ENCODE peak calls at places on chromosomes 6 and 20, in six cellular contexts. One of them, this sample, is unnamed. For H3K36me3, the result is how much of the 10 kb centered on the place peaks cover.

GRCh38 chr6:54980511-54981275 is 134.1 kb downstream of the FAM83B start:
- DNase-seq in adrenal gland: no peak
- DNase-seq in thoracic aorta: no peak
- DNase-seq in Caco-2: no peak
- DNase-seq in tibial nerve: no peak
- DNase-seq in IMR-90: peak
- DNase-seq in this sample: no peak

GRCh38 chr6:112906737-112907136 is 559.6 kb downstream of the RFPL4B start:
- DNase-seq in IMR-90: peak
- DNase-seq in Caco-2: no peak
- DNase-seq in adrenal gland: peak
- DNase-seq in thoracic aorta: no peak
- DNase-seq in tibial nerve: peak
- DNase-seq in this sample: no peak

GRCh38 chr6:5091646-5092045 is 6.5 kb downstream of the PPP1R3G start:
- DNase-seq in thoracic aorta: no peak
- DNase-seq in IMR-90: no peak
- DNase-seq in adrenal gland: no peak
- DNase-seq in tibial nerve: no peak
- DNase-seq in Caco-2: no peak
- DNase-seq in this sample: no peak

GRCh38 chr20:3084283-3084985 is at the start of gene AVP:
- DNase-seq in thoracic aorta: no peak
- DNase-seq in IMR-90: no peak
- DNase-seq in adrenal gland: no peak
- DNase-seq in tibial nerve: no peak
- DNase-seq in Caco-2: no peak
- DNase-seq in this sample: no peak

GRCh38 chr6:122609881-122610689 is at the start of gene PKIB:
- DNase-seq in Caco-2: peak
- DNase-seq in IMR-90: peak
- DNase-seq in adrenal gland: peak
- DNase-seq in thoracic aorta: no peak
- DNase-seq in tibial nerve: peak
- DNase-seq in this sample: no peak

GRCh38 chr20:9180480-9181257 is 111.8 kb downstream of the PLCB4 start:
- DNase-seq in adrenal gland: no peak
- DNase-seq in tibial nerve: no peak
- DNase-seq in IMR-90: no peak
- DNase-seq in Caco-2: no peak
- DNase-seq in thoracic aorta: no peak
- DNase-seq in this sample: peak

GRCh38 chr6:137805622-137806021 is 61.4 kb upstream of the TNFAIP3 start:
- DNase-seq in thoracic aorta: no peak
- DNase-seq in Caco-2: no peak
- DNase-seq in tibial nerve: peak
- DNase-seq in IMR-90: no peak
- DNase-seq in adrenal gland: peak
- DNase-seq in this sample: no peak

GRCh38 chr6:170209354-170210025 is 81.4 kb downstream of the DLL1 start:
- DNase-seq in adrenal gland: no peak
- DNase-seq in thoracic aorta: no peak
- DNase-seq in IMR-90: no peak
- DNase-seq in Caco-2: no peak
- DNase-seq in tibial nerve: no peak
- DNase-seq in this sample: no peak

GRCh38 chr6:170404036-170404435 is 97.5 kb downstream of the FAM120B start:
- DNase-seq in adrenal gland: no peak
- DNase-seq in tibial nerve: no peak
- DNase-seq in thoracic aorta: no peak
- DNase-seq in IMR-90: no peak
- DNase-seq in Caco-2: no peak
- DNase-seq in this sample: no peak

GRCh38 chr6:154622618-154623336 is 110.4 kb upstream of the SCAF8 start:
- DNase-seq in thoracic aorta: no peak
- DNase-seq in Caco-2: no peak
- DNase-seq in IMR-90: no peak
- DNase-seq in adrenal gland: no peak
- DNase-seq in tibial nerve: no peak
- DNase-seq in this sample: no peak

GRCh38 chr6:2450546-2450945 is 205.1 kb upstream of the GMDS start:
- DNase-seq in tibial nerve: peak
- DNase-seq in adrenal gland: peak
- DNase-seq in thoracic aorta: peak
- DNase-seq in Caco-2: no peak
- DNase-seq in IMR-90: no peak
- DNase-seq in this sample: no peak

GRCh38 chr6:144476286-144476685 is 191.2 kb downstream of the UTRN start:
- DNase-seq in tibial nerve: no peak
- DNase-seq in adrenal gland: no peak
- DNase-seq in thoracic aorta: no peak
- DNase-seq in Caco-2: no peak
- DNase-seq in IMR-90: no peak
- DNase-seq in this sample: no peak
- H3K36me3 ChIP-seq in tibial nerve: half or more
- H3K36me3 ChIP-seq in adrenal gland: under half
- H3K36me3 ChIP-seq in thoracic aorta: under half
- H3K36me3 ChIP-seq in Caco-2: under half
- H3K36me3 ChIP-seq in IMR-90: under half
- H3K36me3 ChIP-seq in this sample: under half

DNA sequence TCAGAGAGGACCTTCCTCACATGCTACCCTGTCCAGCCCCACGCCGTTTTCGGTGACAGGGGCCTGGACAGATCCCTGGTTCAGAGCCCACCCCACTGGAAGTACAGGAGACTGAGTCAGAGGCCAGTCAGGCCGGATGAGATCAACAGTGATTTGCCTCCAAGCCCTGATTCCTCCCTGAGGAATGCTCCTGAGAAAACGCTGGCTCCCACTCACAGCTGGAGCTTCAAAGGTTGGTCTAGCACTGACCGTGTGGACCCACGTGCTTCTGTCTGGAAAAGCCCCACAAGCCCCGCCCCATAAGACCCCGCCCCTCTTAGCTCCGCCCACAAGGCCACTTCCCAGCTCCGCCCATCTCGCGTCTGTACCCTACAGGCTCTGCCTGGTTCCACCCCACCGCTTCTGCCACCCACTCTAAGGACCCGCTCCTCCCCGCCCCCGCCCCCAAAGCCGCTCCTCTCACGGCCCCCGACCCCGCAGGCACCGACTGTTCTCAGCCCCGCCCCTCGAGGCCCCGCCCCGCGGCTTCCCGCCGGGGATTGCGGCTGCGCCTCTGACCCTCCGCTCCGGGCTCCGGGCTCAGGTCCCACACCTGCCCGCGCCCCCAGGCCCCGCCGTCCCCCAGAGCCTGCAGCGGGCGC is 64.9 kb upstream of the BHLHE23 start:
- DNase-seq in IMR-90: peak
- DNase-seq in tibial nerve: no peak
- DNase-seq in thoracic aorta: no peak
- DNase-seq in adrenal gland: no peak
- DNase-seq in Caco-2: peak
- DNase-seq in this sample: peak
- H3K4me3 ChIP-seq in IMR-90: no peak
- H3K4me3 ChIP-seq in tibial nerve: no peak
- H3K4me3 ChIP-seq in thoracic aorta: no peak
- H3K4me3 ChIP-seq in adrenal gland: no peak
- H3K4me3 ChIP-seq in Caco-2: no peak
- H3K4me3 ChIP-seq in this sample: no peak

GRCh38 chr20:62289898-62290297 is 12.9 kb upstream of the ADRM1 start:
- DNase-seq in thoracic aorta: no peak
- DNase-seq in IMR-90: peak
- DNase-seq in Caco-2: no peak
- DNase-seq in adrenal gland: no peak
- DNase-seq in tibial nerve: no peak
- DNase-seq in this sample: no peak
- H3K36me3 ChIP-seq in thoracic aorta: under half
- H3K36me3 ChIP-seq in IMR-90: under half
- H3K36me3 ChIP-seq in Caco-2: under half
- H3K36me3 ChIP-seq in adrenal gland: half or more
- H3K36me3 ChIP-seq in tibial nerve: half or more
- H3K36me3 ChIP-seq in this sample: under half

GRCh38 chr6:133610974-133611373 is 277.9 kb upstream of the TCF21 start:
- DNase-seq in adrenal gland: no peak
- DNase-seq in Caco-2: no peak
- DNase-seq in tibial nerve: peak
- DNase-seq in IMR-90: no peak
- DNase-seq in thoracic aorta: no peak
- DNase-seq in this sample: no peak
- H3K4me3 ChIP-seq in adrenal gland: no peak
- H3K4me3 ChIP-seq in Caco-2: no peak
- H3K4me3 ChIP-seq in tibial nerve: no peak
- H3K4me3 ChIP-seq in IMR-90: no peak
- H3K4me3 ChIP-seq in thoracic aorta: no peak
- H3K4me3 ChIP-seq in this sample: no peak

GRCh38 chr6:42250509-42250908 is 32.8 kb upstream of the MRPS10 start:
- DNase-seq in tibial nerve: no peak
- DNase-seq in Caco-2: no peak
- DNase-seq in IMR-90: no peak
- DNase-seq in thoracic aorta: no peak
- DNase-seq in adrenal gland: no peak
- DNase-seq in this sample: no peak
- H3K36me3 ChIP-seq in tibial nerve: half or more
- H3K36me3 ChIP-seq in Caco-2: under half
- H3K36me3 ChIP-seq in IMR-90: half or more
- H3K36me3 ChIP-seq in thoracic aorta: under half
- H3K36me3 ChIP-seq in adrenal gland: under half
- H3K36me3 ChIP-seq in this sample: under half

GRCh38 chr6:111810321-111811235 is 62.7 kb downstream of the FYN start:
- DNase-seq in thoracic aorta: no peak
- DNase-seq in IMR-90: no peak
- DNase-seq in Caco-2: no peak
- DNase-seq in adrenal gland: no peak
- DNase-seq in tibial nerve: no peak
- DNase-seq in this sample: no peak
- H3K4me3 ChIP-seq in thoracic aorta: no peak
- H3K4me3 ChIP-seq in IMR-90: no peak
- H3K4me3 ChIP-seq in Caco-2: no peak
- H3K4me3 ChIP-seq in adrenal gland: no peak
- H3K4me3 ChIP-seq in tibial nerve: no peak
- H3K4me3 ChIP-seq in this sample: no peak

GRCh38 chr20:35120012-35120701 is 27.0 kb downstream of the EDEM2 start:
- DNase-seq in tibial nerve: no peak
- DNase-seq in Caco-2: no peak
- DNase-seq in thoracic aorta: peak
- DNase-seq in adrenal gland: peak
- DNase-seq in IMR-90: peak
- DNase-seq in this sample: no peak

GRCh38 chr20:35121186-35121585 is 25.9 kb downstream of the EDEM2 start:
- DNase-seq in tibial nerve: no peak
- DNase-seq in thoracic aorta: no peak
- DNase-seq in Caco-2: no peak
- DNase-seq in IMR-90: no peak
- DNase-seq in adrenal gland: no peak
- DNase-seq in this sample: no peak

GRCh38 chr20:35129647-35130069 is 17.5 kb downstream of the EDEM2 start:
- DNase-seq in tibial nerve: no peak
- DNase-seq in Caco-2: no peak
- DNase-seq in IMR-90: peak
- DNase-seq in adrenal gland: no peak
- DNase-seq in thoracic aorta: no peak
- DNase-seq in this sample: no peak

GRCh38 chr20:35122787-35123405 is 24.2 kb downstream of the EDEM2 start:
- DNase-seq in Caco-2: peak
- DNase-seq in adrenal gland: no peak
- DNase-seq in thoracic aorta: no peak
- DNase-seq in IMR-90: no peak
- DNase-seq in tibial nerve: no peak
- DNase-seq in this sample: no peak

DNA sequence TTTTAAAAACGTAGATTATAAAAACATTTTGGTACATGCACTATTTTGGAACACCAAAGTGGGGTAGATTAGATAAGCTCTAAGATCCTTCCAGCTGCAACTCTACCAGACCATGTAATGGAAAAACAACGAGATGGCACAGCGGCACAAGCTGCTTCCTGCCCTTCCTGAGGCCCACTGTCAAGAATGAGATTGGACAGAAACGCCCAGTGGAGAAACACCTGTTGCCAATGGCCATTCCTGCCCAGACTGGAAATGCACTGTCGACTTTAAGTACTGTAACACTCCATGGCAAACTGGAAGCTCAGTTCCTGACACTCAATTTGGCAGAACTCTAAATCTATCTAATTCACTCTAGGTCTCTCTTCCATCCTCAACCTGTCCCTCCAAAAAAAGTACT is 21.4 kb downstream of the EDEM2 start:
- DNase-seq in thoracic aorta: no peak
- DNase-seq in Caco-2: no peak
- DNase-seq in adrenal gland: no peak
- DNase-seq in IMR-90: no peak
- DNase-seq in tibial nerve: no peak
- DNase-seq in this sample: no peak
- H3K36me3 ChIP-seq in thoracic aorta: under half
- H3K36me3 ChIP-seq in Caco-2: under half
- H3K36me3 ChIP-seq in adrenal gland: half or more
- H3K36me3 ChIP-seq in IMR-90: under half
- H3K36me3 ChIP-seq in tibial nerve: half or more
- H3K36me3 ChIP-seq in this sample: half or more

GRCh38 chr20:49786226-49786625 is 26.4 kb upstream of the SLC9A8 start:
- DNase-seq in IMR-90: no peak
- DNase-seq in Caco-2: no peak
- DNase-seq in adrenal gland: no peak
- DNase-seq in tibial nerve: no peak
- DNase-seq in thoracic aorta: no peak
- DNase-seq in this sample: no peak
- H3K4me3 ChIP-seq in IMR-90: no peak
- H3K4me3 ChIP-seq in Caco-2: no peak
- H3K4me3 ChIP-seq in adrenal gland: no peak
- H3K4me3 ChIP-seq in tibial nerve: no peak
- H3K4me3 ChIP-seq in thoracic aorta: no peak
- H3K4me3 ChIP-seq in this sample: no peak